ENCODE peak calls at places on chromosomes 1 and 21, in seven cellular contexts. A is fibroblast of villous mesenchyme; P is cardiac fibroblast; G is A549; E is body of pancreas; D is heart left ventricle; H is CD8-positive, alpha-beta T cell. W is an unnamed sample.

GRCh38 chr1:89692601-89693503 is 59.9 kb downstream of the LRRC8C start:
- DNase-seq in A (peak), P (peak), G (no peak), E (no peak), D (peak), H (no peak), W (peak)

GRCh38 chr1:188669715-188670114 is 1807.9 kb downstream of the BRINP3 start:
- DNase-seq in A (no peak), P (peak), G (no peak), E (no peak), D (no peak), H (no peak), W (peak)

GRCh38 chr21:28283652-28284490 is 708.8 kb downstream of the LTN1 start:
- DNase-seq in A (peak), P (peak), G (no peak), E (no peak), D (no peak), H (no peak), W (peak)

GRCh38 chr1:46735708-46736324 is 16.9 kb upstream of the EFCAB14 start:
- DNase-seq in A (peak), P (peak), G (no peak), E (peak), D (no peak), H (no peak), W (peak)

GRCh38 chr1:74266001-74266400 is 30.8 kb downstream of the TNNI3K start:
- DNase-seq in A (no peak), P (no peak), G (no peak), E (no peak), D (no peak), H (no peak), W (no peak)

GRCh38 chr1:169779970-169780369 is 14.7 kb downstream of the METTL18 start:
- DNase-seq in A (peak), P (peak), G (peak), E (no peak), D (no peak), H (no peak), W (peak)

GRCh38 chr1:89519779-89520358 is 4.8 kb upstream of the LRRC8B start:
- DNase-seq in A (peak), P (peak), G (peak), E (no peak), D (no peak), H (no peak), W (peak)

GRCh38 chr1:33864460-33865389 is 846 bp downstream of the HMGB4 start:
- DNase-seq in A (no peak), P (no peak), G (no peak), E (no peak), D (no peak), H (no peak), W (no peak)

GRCh38 chr1:14755518-14756252 is 157.2 kb downstream of the KAZN start:
- DNase-seq in A (no peak), P (no peak), G (no peak), E (no peak), D (no peak), H (no peak), W (peak)

GRCh38 chr21:17576080-17576835 is 36.4 kb downstream of the BTG3 start:
- DNase-seq in A (no peak), P (peak), G (no peak), E (no peak), D (no peak), H (no peak), W (no peak)

DNA sequence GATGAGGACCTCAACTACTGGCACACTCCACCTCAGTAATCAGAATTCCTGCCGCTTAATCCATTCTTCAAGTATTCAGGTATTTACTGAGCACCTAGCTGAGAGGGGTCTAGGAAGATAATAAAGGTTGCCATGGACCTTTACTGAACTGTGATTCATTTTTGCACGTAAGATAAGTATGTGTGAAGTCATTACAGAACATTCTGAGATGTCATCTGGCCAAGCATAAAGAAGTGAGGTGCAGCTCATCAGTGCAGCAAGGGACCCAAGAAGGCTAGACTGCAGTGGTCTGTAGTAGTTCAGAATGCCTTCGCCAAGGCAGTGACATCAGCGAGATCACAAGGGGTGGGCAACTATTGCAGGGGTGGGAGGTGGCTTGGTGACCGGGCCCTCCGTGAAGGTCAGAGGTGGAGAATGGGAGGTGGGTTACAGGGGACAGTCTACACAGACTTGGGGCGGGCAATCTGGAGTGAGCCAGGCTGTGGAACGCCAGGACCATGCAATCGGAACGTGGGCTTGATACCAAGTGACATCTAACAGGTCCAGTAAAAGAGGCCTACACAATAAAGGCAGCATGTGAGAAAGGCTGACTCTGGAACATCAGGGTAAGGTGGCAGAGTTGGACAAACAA is 107.4 kb downstream of the SLC45A1 start:
- DNase-seq in A (no peak), P (no peak), G (no peak), E (no peak), D (no peak), H (no peak), W (no peak)
- H3K4me3 ChIP-seq in A (no peak), P (no peak), G (no peak), E (no peak), D (no peak), H (no peak), W (no peak)

DNA sequence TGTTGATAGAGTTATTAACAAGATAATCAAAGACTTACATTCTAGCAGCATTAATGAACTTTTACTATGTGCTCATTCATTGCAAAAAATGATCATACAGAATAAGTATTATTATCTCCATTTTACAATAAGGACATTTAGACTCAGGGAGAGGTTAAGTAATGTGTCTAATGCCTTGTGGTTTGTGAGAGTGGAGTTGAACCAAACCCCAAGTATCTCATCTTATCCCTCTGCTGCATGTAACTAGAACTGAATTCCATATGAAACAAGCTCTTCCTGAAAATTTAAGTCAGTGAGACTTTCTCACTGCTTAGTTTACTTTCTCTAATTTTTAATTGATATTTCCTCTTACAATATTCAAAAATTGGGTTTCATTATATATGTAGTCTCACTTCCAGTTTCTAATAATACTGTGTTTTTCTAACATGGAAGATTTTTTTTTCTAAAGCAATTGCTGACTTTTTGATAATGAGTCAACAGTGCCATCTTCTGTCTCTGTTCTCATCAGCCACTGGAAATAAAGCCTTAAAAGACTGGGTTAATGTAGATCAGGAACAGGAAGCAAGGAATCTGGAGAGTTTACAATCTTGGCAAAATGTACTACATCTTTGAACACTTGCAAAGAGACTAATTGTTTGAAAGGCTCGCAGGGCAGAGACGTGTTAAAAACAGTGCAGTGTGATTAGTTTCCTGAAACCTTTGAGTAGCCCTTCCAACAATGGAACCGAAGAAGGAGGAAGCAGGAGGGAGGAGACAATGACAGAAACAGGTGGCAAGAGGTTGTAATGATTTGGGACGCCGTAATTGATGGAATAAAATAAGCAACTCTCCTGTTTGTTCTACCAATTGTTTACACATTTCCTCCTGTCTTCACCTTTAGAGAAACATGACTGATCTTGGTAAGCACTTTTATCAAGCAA is 567.6 kb downstream of the MRPL39 start:
- DNase-seq in A (no peak), P (no peak), G (no peak), E (no peak), D (no peak), H (no peak), W (no peak)
- H3K4me3 ChIP-seq in A (no peak), P (no peak), G (no peak), E (no peak), D (no peak), H (no peak), W (no peak)

GRCh38 chr1:184685116-184685515 is 69.5 kb downstream of the EDEM3 start:
- DNase-seq in A (no peak), P (no peak), G (no peak), E (no peak), D (no peak), H (no peak), W (no peak)
- H3K4me3 ChIP-seq in A (no peak), P (no peak), G (no peak), E (no peak), D (no peak), H (no peak), W (no peak)

DNA sequence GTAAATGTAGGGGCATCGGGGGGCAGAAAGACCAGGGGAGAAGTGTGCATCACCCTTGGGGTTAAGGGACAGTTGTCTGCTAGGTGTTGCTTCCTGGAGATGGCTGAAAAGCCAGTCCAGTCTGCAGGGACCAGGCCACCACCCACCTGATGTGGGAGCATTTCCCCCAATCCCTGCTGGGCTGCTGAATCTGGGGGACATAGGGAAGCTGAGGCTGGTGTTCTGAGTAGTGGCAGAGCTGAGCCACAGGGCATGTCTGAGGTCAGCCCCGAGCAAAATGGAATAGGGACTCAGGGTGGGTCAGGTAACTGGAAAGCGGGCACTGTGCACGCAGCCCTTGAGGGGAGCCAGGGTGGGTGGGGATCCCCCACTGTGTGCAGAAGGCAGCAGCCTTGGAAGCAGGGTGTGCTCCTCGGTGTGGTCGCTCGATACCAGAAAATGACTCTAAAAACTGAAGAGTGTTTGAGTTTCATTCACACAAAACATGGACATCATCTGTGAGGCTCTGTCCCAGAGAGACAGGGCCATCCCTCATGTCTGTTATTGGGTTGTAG is 2.4 kb upstream of the CCNL2 start:
- DNase-seq in A (no peak), P (no peak), G (no peak), E (no peak), D (no peak), H (no peak), W (no peak)
- H3K4me3 ChIP-seq in A (no peak), P (no peak), G (no peak), E (no peak), D (no peak), H (no peak), W (no peak)

GRCh38 chr1:242411906-242412305 is 112.6 kb downstream of the PLD5 start:
- DNase-seq in A (no peak), P (no peak), G (no peak), E (no peak), D (no peak), H (no peak), W (no peak)

DNA sequence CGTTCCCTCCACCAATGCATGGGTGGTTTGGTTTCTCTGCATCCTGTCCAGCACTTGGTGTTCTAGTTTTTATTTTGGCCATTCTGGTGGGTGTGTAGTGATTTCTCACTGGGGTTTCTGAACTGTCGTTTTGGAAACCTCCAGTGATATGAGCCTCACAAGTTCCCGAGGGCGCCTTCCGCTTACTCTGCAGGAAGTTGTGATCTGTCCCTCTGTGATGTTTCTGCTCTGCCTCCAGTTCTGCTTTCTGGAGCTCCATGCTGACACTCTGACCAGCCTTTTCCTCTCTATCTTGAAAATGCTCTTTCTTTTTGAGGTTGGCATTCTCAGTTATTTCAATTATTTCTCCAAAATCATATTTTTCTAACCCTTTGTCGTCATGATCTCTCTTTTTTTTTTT is 111.6 kb downstream of the PLD5 start:
- DNase-seq in A (no peak), P (no peak), G (no peak), E (no peak), D (no peak), H (no peak), W (no peak)
- H3K4me3 ChIP-seq in A (no peak), P (no peak), G (no peak), E (no peak), D (no peak), H (no peak), W (no peak)

DNA sequence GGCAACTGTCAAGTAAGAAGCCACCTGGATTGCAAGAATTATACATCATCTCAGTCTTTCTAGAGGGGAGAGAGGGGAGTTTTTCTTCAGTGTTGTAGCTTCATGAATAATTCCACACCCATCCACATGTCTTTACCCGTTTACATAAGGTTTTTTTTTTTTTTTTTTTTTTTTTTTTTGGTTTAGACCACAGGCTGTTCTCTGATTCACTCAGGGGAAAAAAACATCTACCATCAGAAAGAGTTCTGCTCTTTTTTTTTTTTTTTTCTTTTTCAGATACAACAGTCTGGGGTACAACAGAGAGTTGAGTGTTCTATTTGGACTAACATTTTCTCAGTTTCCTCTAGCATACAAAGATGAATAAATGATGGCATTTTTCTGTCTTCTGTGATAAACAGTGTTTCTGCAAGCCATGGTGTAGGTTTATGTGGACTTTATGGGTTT is 4.9 kb upstream of the KIF14 start:
- DNase-seq in A (no peak), P (peak), G (no peak), E (no peak), D (no peak), H (no peak), W (peak)
- H3K4me3 ChIP-seq in A (no peak), P (no peak), G (no peak), E (no peak), D (no peak), H (no peak), W (no peak)

W was measured in bronchial epithelial cell.